ENCODE peak calls at places on chromosomes 4 and X, in four cellular contexts. C, I, X and F are unnamed samples.

GRCh38 chr4:22625301-22625700 is 67.4 kb upstream of the GBA3 start:
- DNase-seq in I (no peak), X (no peak), C (no peak), F (no peak)

GRCh38 chr4:69718376-69719293 is 41.8 kb downstream of the SULT1B1 start:
- DNase-seq in I (no peak), X (no peak), C (peak), F (no peak)

GRCh38 chr4:77586953-77587383 is 18.7 kb upstream of the CXCL13 start:
- DNase-seq in I (peak), C (no peak), X (peak), F (no peak)

GRCh38 chr4:171793723-171794122 is 19.5 kb upstream of the GALNTL6 start:
- DNase-seq in C (no peak), I (no peak), X (no peak), F (no peak)

GRCh38 chr4:111066887-111067286 is 444.0 kb upstream of the PITX2 start:
- DNase-seq in C (peak), X (no peak), I (no peak), F (peak)

GRCh38 chr4:86482851-86483490 is 111.1 kb upstream of the PTPN13 start:
- DNase-seq in X (no peak), I (no peak), C (no peak), F (peak)

GRCh38 chrX:35711281-35711680 is 86.9 kb upstream of the MAGEB16 start:
- DNase-seq in X (no peak), I (no peak), C (no peak), F (no peak)

GRCh38 chr4:39655866-39656265 is 17.2 kb upstream of the SMIM14 start:
- DNase-seq in I (no peak), X (no peak), C (no peak), F (no peak)

GRCh38 chrX:109943092-109943739 is 59.7 kb upstream of the TMEM164 start:
- DNase-seq in X (no peak), I (no peak), C (no peak), F (no peak)

GRCh38 chrX:3176439-3176820 is 135.2 kb downstream of the ARSF start:
- DNase-seq in I (no peak), X (no peak), C (peak), F (no peak)

GRCh38 chrX:50158616-50159015 is 42.2 kb downstream of the AKAP4 start:
- DNase-seq in X (no peak), C (no peak), I (no peak), F (no peak)

GRCh38 chrX:18886005-18886343 is 97.9 kb downstream of the PHKA2 start:
- DNase-seq in X (no peak), C (no peak), I (no peak), F (no peak)

GRCh38 chrX:113906168-113906567 is 677.7 kb upstream of the HTR2C start:
- DNase-seq in C (no peak), I (no peak), X (no peak), F (no peak)

GRCh38 chrX:47321386-47321785 is 49.0 kb upstream of the ZNF157 start:
- DNase-seq in I (peak), X (no peak), C (no peak), F (peak)